ENCODE peak calls at places on chromosomes 5 and 9, in four cellular contexts. T, K, A and W are unnamed samples.

GRCh38 chr9:113611461-113612215 is 148.1 kb downstream of the RGS3 start:
- DNase-seq in T (no peak), K (no peak), A (no peak), W (no peak)

GRCh38 chr9:123069010-123069481 is 35.6 kb downstream of the GPR21 start:
- DNase-seq in T (no peak), K (no peak), A (peak; percentile 90), W (no peak)

GRCh38 chr9:96020822-96021615 is 145.5 kb downstream of the ERCC6L2 start:
- DNase-seq in T (peak; percentile 54), K (peak; percentile 45), A (peak; percentile 36), W (no peak)

GRCh38 chr5:61450880-61451279 is 118.8 kb downstream of the ZSWIM6 start:
- DNase-seq in T (no peak), K (no peak), A (peak; percentile 83), W (no peak)

GRCh38 chr9:76677481-76678055 is 86.7 kb upstream of the PCA3 start:
- DNase-seq in T (no peak), K (no peak), A (peak; percentile 95), W (no peak)

GRCh38 chr5:65925094-65925600 is 1.2 kb upstream of the ERBIN start:
- DNase-seq in T (peak; percentile 70), K (peak; percentile 73), A (peak; percentile 84), W (peak; percentile 36)

GRCh38 chr5:175616083-175616482 is 41.8 kb upstream of the HRH2 start:
- DNase-seq in T (no peak), K (no peak), A (no peak), W (no peak)

GRCh38 chr9:36286388-36286787 is 28.1 kb upstream of the GNE start:
- DNase-seq in T (no peak), K (no peak), A (no peak), W (no peak)

GRCh38 chr9:98118640-98119601 is at the start of gene TRIM14:
- DNase-seq in T (peak; percentile 65), K (peak; percentile 65), A (peak; percentile 57), W (peak; percentile 69)

GRCh38 chr9:78574354-78575036 is 277.6 kb downstream of the PSAT1 start:
- DNase-seq in T (no peak), K (no peak), A (no peak), W (no peak)

GRCh38 chr9:86741311-86742215 is 205.7 kb downstream of the GAS1 start:
- DNase-seq in T (no peak), K (peak; percentile 82), A (no peak), W (no peak)

GRCh38 chr5:66842540-66842939 is 246.3 kb downstream of the MAST4 start:
- DNase-seq in T (no peak), K (no peak), A (no peak), W (no peak)